ENCODE peak calls at places on chromosomes 11 and 22, in seven cellular contexts. One of them, this sample, is unnamed.

GRCh38 chr11:1760351-1761109 is 3.2 kb downstream of the CTSD start:
- DNase-seq in aorta: peak; percentile 97
- DNase-seq in spleen: peak; percentile 95
- DNase-seq in lower lobe of right lung: peak; percentile 92
- DNase-seq in iPS DF 6.9: no peak
- DNase-seq in PC-3: peak; percentile 3
- DNase-seq in kidney epithelial cell: no peak
- DNase-seq in this sample: peak; percentile 52

GRCh38 chr11:111855506-111855905 is 15.9 kb downstream of the ALG9 start:
- DNase-seq in aorta: no peak
- DNase-seq in spleen: no peak
- DNase-seq in lower lobe of right lung: no peak
- DNase-seq in iPS DF 6.9: no peak
- DNase-seq in PC-3: no peak
- DNase-seq in kidney epithelial cell: no peak
- DNase-seq in this sample: no peak

GRCh38 chr22:39546889-39547586 is 14.5 kb upstream of the RPS19BP1 start:
- DNase-seq in aorta: no peak
- DNase-seq in spleen: no peak
- DNase-seq in lower lobe of right lung: no peak
- DNase-seq in iPS DF 6.9: no peak
- DNase-seq in PC-3: peak; percentile 45
- DNase-seq in kidney epithelial cell: no peak
- DNase-seq in this sample: no peak

GRCh38 chr11:108345767-108346166 is 121.6 kb downstream of the C11orf65 start:
- DNase-seq in aorta: no peak
- DNase-seq in spleen: no peak
- DNase-seq in lower lobe of right lung: no peak
- DNase-seq in iPS DF 6.9: no peak
- DNase-seq in PC-3: no peak
- DNase-seq in kidney epithelial cell: no peak
- DNase-seq in this sample: no peak

GRCh38 chr22:44988671-44989070 is 21.1 kb downstream of the PHF21B start:
- DNase-seq in aorta: no peak
- DNase-seq in spleen: no peak
- DNase-seq in lower lobe of right lung: no peak
- DNase-seq in iPS DF 6.9: no peak
- DNase-seq in PC-3: no peak
- DNase-seq in kidney epithelial cell: no peak
- DNase-seq in this sample: no peak

GRCh38 chr11:94089356-94089755 is 39.3 kb upstream of the PANX1 start:
- DNase-seq in aorta: no peak
- DNase-seq in spleen: no peak
- DNase-seq in lower lobe of right lung: no peak
- DNase-seq in iPS DF 6.9: no peak
- DNase-seq in PC-3: peak; percentile 16
- DNase-seq in kidney epithelial cell: no peak
- DNase-seq in this sample: no peak

GRCh38 chr11:94504689-94505293 is 7.5 kb upstream of the C11orf97 start:
- DNase-seq in aorta: no peak
- DNase-seq in spleen: no peak
- DNase-seq in lower lobe of right lung: no peak
- DNase-seq in iPS DF 6.9: no peak
- DNase-seq in PC-3: peak; percentile 90
- DNase-seq in kidney epithelial cell: no peak
- DNase-seq in this sample: peak; percentile 27

GRCh38 chr11:95918720-95919119 is 5.2 kb downstream of the MTMR2 start:
- DNase-seq in aorta: no peak
- DNase-seq in spleen: no peak
- DNase-seq in lower lobe of right lung: no peak
- DNase-seq in iPS DF 6.9: no peak
- DNase-seq in PC-3: no peak
- DNase-seq in kidney epithelial cell: no peak
- DNase-seq in this sample: no peak

GRCh38 chr11:134097146-134097545 is 28.3 kb downstream of the JAM3 start:
- DNase-seq in aorta: no peak
- DNase-seq in spleen: no peak
- DNase-seq in lower lobe of right lung: no peak
- DNase-seq in iPS DF 6.9: no peak
- DNase-seq in PC-3: no peak
- DNase-seq in kidney epithelial cell: no peak
- DNase-seq in this sample: no peak

GRCh38 chr22:29004647-29005371 is 56.8 kb downstream of the C22orf31 start:
- DNase-seq in aorta: peak; percentile 60
- DNase-seq in spleen: no peak
- DNase-seq in lower lobe of right lung: peak; percentile 66
- DNase-seq in iPS DF 6.9: peak; percentile 47
- DNase-seq in PC-3: no peak
- DNase-seq in kidney epithelial cell: no peak
- DNase-seq in this sample: peak; percentile 87

GRCh38 chr11:47991266-47991830 is 11.0 kb downstream of the PTPRJ start:
- DNase-seq in aorta: no peak
- DNase-seq in spleen: no peak
- DNase-seq in lower lobe of right lung: peak; percentile 55
- DNase-seq in iPS DF 6.9: no peak
- DNase-seq in PC-3: peak; percentile 49
- DNase-seq in kidney epithelial cell: peak; percentile 78
- DNase-seq in this sample: peak; percentile 41

GRCh38 chr11:94934836-94935235 is 38.5 kb downstream of the CWC15 start:
- DNase-seq in aorta: no peak
- DNase-seq in spleen: no peak
- DNase-seq in lower lobe of right lung: no peak
- DNase-seq in iPS DF 6.9: no peak
- DNase-seq in PC-3: no peak
- DNase-seq in kidney epithelial cell: no peak
- DNase-seq in this sample: no peak

GRCh38 chr22:43859621-43860020 is 2.7 kb downstream of the SULT4A1 start:
- DNase-seq in aorta: no peak
- DNase-seq in spleen: no peak
- DNase-seq in lower lobe of right lung: no peak
- DNase-seq in iPS DF 6.9: no peak
- DNase-seq in PC-3: no peak
- DNase-seq in kidney epithelial cell: no peak
- DNase-seq in this sample: no peak

GRCh38 chr11:15234796-15235195 is 120.1 kb downstream of the INSC start:
- DNase-seq in aorta: no peak
- DNase-seq in spleen: no peak
- DNase-seq in lower lobe of right lung: no peak
- DNase-seq in iPS DF 6.9: no peak
- DNase-seq in PC-3: no peak
- DNase-seq in kidney epithelial cell: no peak
- DNase-seq in this sample: no peak

GRCh38 chr22:30922151-30922611 is 46.4 kb downstream of the MORC2 start:
- DNase-seq in aorta: peak; percentile 86
- DNase-seq in spleen: peak; percentile 91
- DNase-seq in lower lobe of right lung: peak; percentile 80
- DNase-seq in iPS DF 6.9: no peak
- DNase-seq in PC-3: no peak
- DNase-seq in kidney epithelial cell: peak; percentile 2
- DNase-seq in this sample: peak; percentile 53

GRCh38 chr22:48135641-48136040 is 1373.2 kb downstream of the TBC1D22A start:
- DNase-seq in aorta: no peak
- DNase-seq in spleen: no peak
- DNase-seq in lower lobe of right lung: no peak
- DNase-seq in iPS DF 6.9: no peak
- DNase-seq in PC-3: no peak
- DNase-seq in kidney epithelial cell: no peak
- DNase-seq in this sample: no peak

GRCh38 chr22:22082960-22083359 is 100.4 kb upstream of the TOP3B start:
- DNase-seq in aorta: no peak
- DNase-seq in spleen: no peak
- DNase-seq in lower lobe of right lung: no peak
- DNase-seq in iPS DF 6.9: no peak
- DNase-seq in PC-3: no peak
- DNase-seq in kidney epithelial cell: no peak
- DNase-seq in this sample: no peak

GRCh38 chr22:45499746-45500145 is 2.9 kb upstream of the FBLN1 start:
- DNase-seq in aorta: peak; percentile 57
- DNase-seq in spleen: no peak
- DNase-seq in lower lobe of right lung: peak; percentile 50
- DNase-seq in iPS DF 6.9: no peak
- DNase-seq in PC-3: no peak
- DNase-seq in kidney epithelial cell: no peak
- DNase-seq in this sample: no peak

GRCh38 chr11:706439-706956 is 467 bp downstream of the EPS8L2 start:
- DNase-seq in aorta: peak; percentile 75
- DNase-seq in spleen: no peak
- DNase-seq in lower lobe of right lung: peak; percentile 55
- DNase-seq in iPS DF 6.9: no peak
- DNase-seq in PC-3: peak; percentile 65
- DNase-seq in kidney epithelial cell: no peak
- DNase-seq in this sample: peak; percentile 82

GRCh38 chr22:46867106-46867505 is 104.7 kb downstream of the TBC1D22A start:
- DNase-seq in aorta: no peak
- DNase-seq in spleen: no peak
- DNase-seq in lower lobe of right lung: no peak
- DNase-seq in iPS DF 6.9: no peak
- DNase-seq in PC-3: no peak
- DNase-seq in kidney epithelial cell: no peak
- DNase-seq in this sample: no peak

GRCh38 chr22:46865642-46866041 is 103.2 kb downstream of the TBC1D22A start:
- DNase-seq in aorta: no peak
- DNase-seq in spleen: no peak
- DNase-seq in lower lobe of right lung: no peak
- DNase-seq in iPS DF 6.9: no peak
- DNase-seq in PC-3: no peak
- DNase-seq in kidney epithelial cell: no peak
- DNase-seq in this sample: no peak

GRCh38 chr22:46865052-46865434 is 102.6 kb downstream of the TBC1D22A start:
- DNase-seq in aorta: no peak
- DNase-seq in spleen: no peak
- DNase-seq in lower lobe of right lung: no peak
- DNase-seq in iPS DF 6.9: no peak
- DNase-seq in PC-3: no peak
- DNase-seq in kidney epithelial cell: no peak
- DNase-seq in this sample: no peak

GRCh38 chr22:46864314-46865051 is 102.0 kb downstream of the TBC1D22A start:
- DNase-seq in aorta: no peak
- DNase-seq in spleen: no peak
- DNase-seq in lower lobe of right lung: no peak
- DNase-seq in iPS DF 6.9: no peak
- DNase-seq in PC-3: no peak
- DNase-seq in kidney epithelial cell: no peak
- DNase-seq in this sample: no peak

DNA sequence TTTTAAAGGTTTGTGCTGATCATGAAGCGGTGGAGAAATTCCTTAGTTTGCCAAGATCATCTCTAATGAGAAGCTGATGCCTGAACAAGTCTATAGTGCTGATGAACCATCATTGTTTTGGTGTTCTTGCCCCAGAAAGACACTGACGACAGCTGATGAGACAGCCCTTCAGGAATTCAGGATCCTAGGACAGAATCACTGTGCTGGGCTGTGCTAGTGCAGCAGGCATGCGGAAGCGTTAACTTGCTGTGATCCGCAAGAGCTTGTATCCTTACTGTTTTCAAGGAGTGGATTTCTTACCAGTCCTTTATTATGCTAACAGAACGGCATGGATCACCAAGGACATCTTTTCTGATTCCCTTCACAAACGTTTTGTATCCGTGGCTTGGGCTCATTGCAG is 104.1 kb downstream of the TBC1D22A start:
- DNase-seq in aorta: no peak
- DNase-seq in spleen: no peak
- DNase-seq in lower lobe of right lung: no peak
- DNase-seq in iPS DF 6.9: no peak
- DNase-seq in PC-3: peak; percentile 56
- DNase-seq in kidney epithelial cell: no peak
- DNase-seq in this sample: peak; percentile 54
- H3K4me3 ChIP-seq in aorta: no peak overlapping the region
- H3K4me3 ChIP-seq in spleen: no peak overlapping the region
- H3K4me3 ChIP-seq in lower lobe of right lung: no peak overlapping the region
- H3K4me3 ChIP-seq in iPS DF 6.9: no peak overlapping the region
- H3K4me3 ChIP-seq in PC-3: no peak overlapping the region
- H3K4me3 ChIP-seq in kidney epithelial cell: no peak overlapping the region
- H3K4me3 ChIP-seq in this sample: no peak overlapping the region

DNA sequence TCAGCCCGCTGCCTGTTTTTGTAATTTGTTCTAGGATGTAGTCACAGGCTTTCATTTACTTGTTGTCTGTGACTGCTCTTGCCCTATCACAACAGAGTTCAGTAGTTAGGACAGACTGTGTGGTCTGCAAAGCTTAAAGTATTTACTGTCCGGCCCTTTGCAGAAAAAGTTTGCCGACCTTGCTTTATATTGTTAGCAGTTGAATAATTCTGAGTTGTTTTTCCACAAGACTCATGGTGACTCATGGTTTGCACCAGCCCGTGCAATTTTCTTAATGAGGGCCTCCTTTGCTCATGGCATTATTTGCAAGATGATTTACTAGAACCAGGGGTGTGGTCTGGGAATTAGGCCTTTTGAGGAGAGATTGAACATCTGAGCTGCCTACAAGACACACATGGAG is 110.6 kb downstream of the SCN3B start:
- DNase-seq in aorta: no peak
- DNase-seq in spleen: no peak
- DNase-seq in lower lobe of right lung: no peak
- DNase-seq in iPS DF 6.9: no peak
- DNase-seq in PC-3: peak; percentile 90
- DNase-seq in kidney epithelial cell: peak; percentile 67
- DNase-seq in this sample: no peak
- H3K36me3 ChIP-seq in aorta: no peaks in the 10 kb centered on the region
- H3K36me3 ChIP-seq in spleen: no peaks in the 10 kb centered on the region
- H3K36me3 ChIP-seq in lower lobe of right lung: no peaks in the 10 kb centered on the region
- H3K36me3 ChIP-seq in iPS DF 6.9: no peaks in the 10 kb centered on the region
- H3K36me3 ChIP-seq in PC-3: peaks cover 4% of the 10 kb centered on the region
- H3K36me3 ChIP-seq in kidney epithelial cell: no peaks in the 10 kb centered on the region
- H3K36me3 ChIP-seq in this sample: no peaks in the 10 kb centered on the region

GRCh38 chr11:17711836-17712235 is 7.5 kb upstream of the MYOD1 start:
- DNase-seq in aorta: no peak
- DNase-seq in spleen: no peak
- DNase-seq in lower lobe of right lung: no peak
- DNase-seq in iPS DF 6.9: no peak
- DNase-seq in PC-3: no peak
- DNase-seq in kidney epithelial cell: no peak
- DNase-seq in this sample: no peak
- H3K27me3 ChIP-seq in aorta: no peaks in the 10 kb centered on the region
- H3K27me3 ChIP-seq in spleen: peaks cover 41% of the 10 kb centered on the region
- H3K27me3 ChIP-seq in lower lobe of right lung: peaks cover 31% of the 10 kb centered on the region
- H3K27me3 ChIP-seq in iPS DF 6.9: peaks cover 10% of the 10 kb centered on the region
- H3K27me3 ChIP-seq in PC-3: peaks cover 27% of the 10 kb centered on the region
- H3K27me3 ChIP-seq in kidney epithelial cell: peaks cover 19% of the 10 kb centered on the region
- H3K27me3 ChIP-seq in this sample: peaks cover 54% of the 10 kb centered on the region

DNA sequence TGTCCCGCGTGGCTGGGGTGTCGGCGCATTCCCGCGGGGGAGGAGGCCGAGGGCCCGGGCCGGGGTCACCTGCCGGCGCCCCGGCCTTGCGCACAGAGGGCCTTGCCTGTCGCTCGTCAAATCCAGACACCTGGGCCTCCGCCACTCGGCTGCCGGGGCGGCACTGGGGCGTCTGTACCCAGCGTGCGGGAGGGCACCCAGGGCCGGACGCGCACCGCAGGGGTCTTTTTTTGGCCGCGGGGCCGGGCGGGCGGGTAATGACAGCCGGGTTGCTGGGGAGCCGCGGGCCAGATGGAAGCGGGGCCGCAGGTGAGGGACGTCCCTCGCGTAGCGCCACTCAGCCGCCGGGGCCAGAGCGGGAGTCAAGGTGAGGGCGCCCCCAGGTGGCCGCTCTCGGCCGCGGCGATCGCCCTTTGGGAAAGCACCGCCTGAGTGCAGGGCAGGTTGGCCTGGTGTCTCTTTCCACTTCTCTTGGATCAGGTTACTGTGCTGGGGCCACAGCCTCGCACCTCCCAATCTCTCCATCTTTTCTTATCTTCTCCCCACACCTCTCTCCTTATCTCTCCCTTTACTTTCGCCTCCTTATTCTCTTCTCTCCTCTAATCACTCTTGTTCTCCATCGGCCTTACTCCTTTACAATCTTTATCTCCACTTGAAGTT is 3.5 kb downstream of the PHLDB1 start:
- DNase-seq in aorta: peak; percentile 86
- DNase-seq in spleen: peak; percentile 95
- DNase-seq in lower lobe of right lung: peak; percentile 90
- DNase-seq in iPS DF 6.9: no peak
- DNase-seq in PC-3: peak; percentile 61
- DNase-seq in kidney epithelial cell: no peak
- DNase-seq in this sample: peak; percentile 93
- H3K4me3 ChIP-seq in aorta: no peak overlapping the region
- H3K4me3 ChIP-seq in spleen: peak overlapping the region; percentile 83
- H3K4me3 ChIP-seq in lower lobe of right lung: peak overlapping the region; percentile 67
- H3K4me3 ChIP-seq in iPS DF 6.9: peak overlapping the region; percentile 7
- H3K4me3 ChIP-seq in PC-3: no peak overlapping the region
- H3K4me3 ChIP-seq in kidney epithelial cell: peak overlapping the region; percentile 64
- H3K4me3 ChIP-seq in this sample: peak overlapping the region; percentile 34

This sample was measured in H7.